ENCODE peak calls at places on chromosomes 2 and 18, in five cellular contexts. L, U, I, F and G are unnamed samples.

GRCh38 chr2:240846881-240847601 is 21.6 kb upstream of the AGXT start:
- DNase-seq in L (peak), U (peak), I (no peak), F (no peak), G (no peak)

GRCh38 chr18:39463986-39464385 is 1898.4 kb upstream of the CELF4 start:
- DNase-seq in L (no peak), U (no peak), I (no peak), F (no peak), G (no peak)

GRCh38 chr2:240935101-240935876 is 29.2 kb downstream of the CROCC2 start:
- DNase-seq in L (no peak), U (peak), I (peak), F (no peak), G (peak)

GRCh38 chr2:138293549-138293948 is 208.0 kb upstream of the SPOPL start:
- DNase-seq in L (no peak), U (no peak), I (no peak), F (no peak), G (no peak)

GRCh38 chr2:100192825-100193224 is 50.4 kb upstream of the AFF3 start:
- DNase-seq in L (no peak), U (no peak), I (no peak), F (no peak), G (no peak)

GRCh38 chr2:48189552-48190228 is 283.4 kb upstream of the FBXO11 start:
- DNase-seq in L (peak), U (peak), I (no peak), F (no peak), G (no peak)

GRCh38 chr2:73269686-73270465 is 14.4 kb downstream of the FBXO41 start:
- DNase-seq in L (no peak), U (no peak), I (no peak), F (no peak), G (no peak)

GRCh38 chr2:221431477-221431876 is 140.6 kb downstream of the EPHA4 start:
- DNase-seq in L (peak), U (peak), I (no peak), F (no peak), G (no peak)

GRCh38 chr18:48828713-48829442 is 121.9 kb downstream of the SMAD7 start:
- DNase-seq in L (no peak), U (no peak), I (no peak), F (no peak), G (peak)

GRCh38 chr18:48829443-48830149 is 121.2 kb downstream of the SMAD7 start:
- DNase-seq in L (no peak), U (no peak), I (no peak), F (no peak), G (no peak)

GRCh38 chr18:48826806-48827205 is 124.0 kb downstream of the SMAD7 start:
- DNase-seq in L (no peak), U (no peak), I (no peak), F (no peak), G (no peak)

GRCh38 chr18:48827321-48828200 is 123.2 kb downstream of the SMAD7 start:
- DNase-seq in L (no peak), U (no peak), I (no peak), F (peak), G (peak)

GRCh38 chr18:48828201-48828580 is 122.6 kb downstream of the SMAD7 start:
- DNase-seq in L (no peak), U (no peak), I (no peak), F (no peak), G (no peak)
- H3K4me3 ChIP-seq in L (no peak), U (no peak), I (no peak), F (peak), G (no peak)

DNA sequence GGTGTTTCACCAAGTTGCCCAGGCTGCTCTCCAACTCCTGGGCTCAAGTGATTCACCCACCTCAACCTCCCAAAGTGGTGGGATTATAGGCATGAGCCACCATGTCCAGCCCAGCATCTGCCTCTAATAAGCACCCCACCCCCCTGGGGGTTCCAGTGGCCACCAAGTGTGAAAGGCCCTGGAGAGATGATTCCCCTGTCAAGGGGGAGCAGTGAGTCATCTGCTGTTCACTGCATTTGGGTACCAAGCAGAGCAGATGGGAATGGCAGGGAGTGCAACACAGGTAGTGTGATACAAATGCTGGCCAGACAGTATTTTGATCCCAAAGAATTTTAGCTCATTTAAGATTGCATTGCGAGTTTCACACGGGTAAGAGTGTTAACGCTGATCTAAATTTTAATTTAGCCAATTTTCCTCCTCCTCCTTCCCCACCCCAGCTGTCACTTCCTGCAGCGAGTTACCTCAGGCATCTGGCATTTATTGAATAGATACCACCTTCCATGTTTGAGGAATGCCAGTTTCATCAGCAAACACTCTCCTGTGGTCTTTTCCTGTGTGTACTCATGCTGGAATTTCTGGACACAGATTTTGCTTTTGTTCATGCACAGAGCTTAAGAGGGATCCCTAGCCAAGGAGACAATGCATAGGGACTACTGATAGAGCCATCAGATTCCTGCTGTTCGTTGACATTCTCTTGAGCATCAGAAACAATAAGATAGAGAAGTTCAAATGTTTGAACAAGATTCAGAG is 32.4 kb upstream of the NCK2 start:
- DNase-seq in L (no peak), U (no peak), I (no peak), F (no peak), G (no peak)
- H3K4me3 ChIP-seq in L (no peak), U (no peak), I (no peak), F (no peak), G (no peak)

GRCh38 chr2:200032895-200033294 is 77.5 kb downstream of the MAIP1 start:
- DNase-seq in L (no peak), U (no peak), I (no peak), F (no peak), G (no peak)
- H3K4me3 ChIP-seq in L (no peak), U (no peak), I (no peak), F (no peak), G (no peak)

DNA sequence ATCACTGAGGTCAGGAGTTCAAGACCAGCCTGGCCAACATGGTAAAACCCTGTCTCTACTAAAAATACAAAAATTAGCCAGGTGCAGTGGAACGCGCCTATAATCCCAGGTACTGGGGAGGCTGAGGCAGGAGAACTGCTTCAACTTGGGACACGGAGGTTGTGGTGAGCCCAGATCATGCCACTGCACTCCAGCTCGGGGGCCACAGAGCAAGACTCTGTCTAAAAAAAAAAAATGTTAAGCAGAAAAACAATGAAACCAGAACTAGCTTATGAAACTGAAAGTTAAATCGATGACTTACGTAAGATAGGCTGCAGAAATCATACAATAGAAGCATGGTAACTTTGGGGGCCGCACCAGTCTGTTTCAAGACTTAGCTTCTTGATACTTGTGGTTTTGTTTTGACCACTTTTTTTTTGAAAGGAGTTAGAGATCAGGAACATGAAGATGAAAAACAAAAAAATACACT is 6.2 kb upstream of the GPR155 start:
- DNase-seq in L (peak), U (no peak), I (no peak), F (no peak), G (no peak)
- H3K4me3 ChIP-seq in L (no peak), U (no peak), I (no peak), F (no peak), G (no peak)

GRCh38 chr18:23850215-23850614 is 161.0 kb downstream of the LAMA3 start:
- DNase-seq in L (no peak), U (no peak), I (no peak), F (no peak), G (no peak)

GRCh38 chr18:23845988-23846630 is 156.9 kb downstream of the LAMA3 start:
- DNase-seq in L (peak), U (no peak), I (no peak), F (no peak), G (no peak)

GRCh38 chr18:23849141-23849540 is 159.9 kb downstream of the LAMA3 start:
- DNase-seq in L (no peak), U (no peak), I (no peak), F (no peak), G (no peak)

GRCh38 chr18:23844991-23845680 is 155.9 kb downstream of the LAMA3 start:
- DNase-seq in L (no peak), U (no peak), I (no peak), F (peak), G (peak)

DNA sequence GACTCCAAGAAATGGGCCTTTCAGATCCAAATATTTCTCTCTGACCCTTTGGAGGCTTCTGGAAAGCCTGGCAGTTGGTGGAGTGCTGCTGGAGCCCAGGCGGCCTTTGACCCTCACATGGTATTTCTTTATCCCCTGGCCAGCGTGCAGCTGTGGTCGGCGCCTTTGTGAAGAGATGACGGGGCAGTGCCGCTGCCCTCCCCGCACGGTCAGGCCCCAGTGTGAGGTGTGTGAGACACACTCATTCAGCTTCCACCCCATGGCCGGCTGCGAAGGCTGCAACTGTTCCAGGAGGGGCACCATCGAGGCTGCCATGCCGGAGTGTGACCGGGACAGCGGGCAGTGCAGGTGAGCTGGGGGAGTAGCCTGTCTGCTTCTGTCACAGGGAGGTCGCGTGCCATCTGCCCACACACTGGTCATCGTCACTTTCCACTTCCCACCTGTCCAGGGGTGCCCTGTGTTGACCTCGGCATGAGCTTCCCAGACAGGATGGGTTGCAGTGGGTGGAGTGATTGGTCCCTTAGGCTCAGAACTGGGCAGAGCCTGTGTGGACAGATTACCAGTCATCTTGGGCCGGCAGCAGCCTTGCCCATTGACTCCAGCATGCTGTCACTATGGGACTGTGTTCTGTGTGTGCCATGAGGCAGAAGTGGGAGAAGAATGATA is 158.2 kb downstream of the LAMA3 start:
- DNase-seq in L (no peak), U (no peak), I (no peak), F (no peak), G (no peak)
- H3K4me3 ChIP-seq in L (no peak), U (no peak), I (no peak), F (no peak), G (no peak)

DNA sequence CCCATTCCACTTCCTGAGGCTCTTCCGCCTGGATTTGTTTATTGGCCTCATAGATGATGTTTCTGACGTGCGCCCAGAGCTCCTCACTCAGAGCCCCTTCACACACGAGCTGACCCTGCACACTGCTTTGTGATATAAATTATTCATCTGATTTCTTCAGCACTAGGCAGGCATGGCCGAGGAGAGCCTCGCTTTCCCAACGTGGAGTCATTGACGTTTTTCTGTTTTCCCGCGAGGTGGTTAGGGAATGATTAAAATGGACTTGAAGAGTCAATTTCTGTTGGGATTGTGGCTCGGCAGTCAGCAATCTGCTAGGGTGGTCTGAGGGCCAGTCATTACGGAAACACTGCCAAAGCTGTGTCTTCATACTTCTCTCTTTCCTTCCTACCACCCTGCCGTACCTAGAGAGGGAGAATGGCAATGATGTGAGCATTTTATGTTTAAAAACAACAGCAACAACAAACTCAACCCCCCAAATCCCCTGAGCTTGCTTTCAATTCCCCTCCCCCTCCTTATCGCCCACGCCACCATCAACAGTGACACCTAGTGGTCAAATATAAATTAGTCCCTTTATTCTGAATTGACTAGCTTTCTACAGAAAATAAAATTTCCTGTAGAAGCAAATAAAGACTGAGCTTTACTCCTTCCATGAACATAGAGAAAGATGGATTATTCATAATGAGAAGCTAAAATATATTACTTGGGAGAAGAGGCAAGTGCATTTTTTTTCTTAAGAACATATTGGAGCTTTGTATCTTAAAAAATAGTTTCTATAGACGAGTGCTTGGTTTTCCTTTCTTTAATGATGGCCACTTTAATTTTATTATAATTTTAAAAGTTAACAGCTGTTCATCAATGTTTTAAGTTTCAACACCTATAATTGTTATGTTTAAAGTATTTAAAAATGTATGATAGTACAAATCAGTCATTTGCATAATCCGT is 285.1 kb downstream of the MTX2 start:
- DNase-seq in L (peak), U (peak), I (peak), F (peak), G (no peak)
- H3K4me3 ChIP-seq in L (no peak), U (no peak), I (peak), F (peak), G (peak)

GRCh38 chr2:109612991-109613921 is 510 bp downstream of the SEPTIN10 start:
- DNase-seq in L (peak), U (no peak), I (peak), F (peak), G (peak)

GRCh38 chr2:109614715-109615636 is 812 bp downstream of the SOWAHC start:
- DNase-seq in L (peak), U (peak), I (peak), F (peak), G (no peak)

GRCh38 chr2:109613922-109614714 is at the start of the genes SEPTIN10 and SOWAHC:
- DNase-seq in L (peak), U (peak), I (peak), F (peak), G (peak)

GRCh38 chr2:109615637-109616144 is 1.5 kb downstream of the SOWAHC start:
- DNase-seq in L (peak), U (no peak), I (no peak), F (no peak), G (no peak)

GRCh38 chr2:109616184-109616583 is 2.0 kb downstream of the SOWAHC start:
- DNase-seq in L (no peak), U (no peak), I (no peak), F (no peak), G (no peak)
- H3K4me3 ChIP-seq in L (no peak), U (no peak), I (peak), F (peak), G (peak)